ENCODE peak calls at places on chromosomes 4 and X, in six cellular contexts. One of them, this sample, is unnamed.

GRCh38 chr4:186137193-186137792 is 32.8 kb downstream of the FAM149A start:
- DNase-seq in hepatocyte: peak; percentile 30
- DNase-seq in CD8-positive, alpha-beta T cell: no peak
- DNase-seq in psoas muscle: no peak
- DNase-seq in neural crest cell: no peak
- DNase-seq in upper lobe of right lung: no peak
- DNase-seq in this sample: no peak

GRCh38 chr4:1727117-1728031 is 6.1 kb downstream of the TACC3 start:
- DNase-seq in neural crest cell: no peak
- DNase-seq in CD8-positive, alpha-beta T cell: no peak
- DNase-seq in upper lobe of right lung: peak; percentile 86
- DNase-seq in psoas muscle: peak; percentile 57
- DNase-seq in hepatocyte: no peak
- DNase-seq in this sample: no peak

GRCh38 chr4:3299538-3300197 is 6.8 kb downstream of the RGS12 start:
- DNase-seq in psoas muscle: no peak
- DNase-seq in neural crest cell: no peak
- DNase-seq in upper lobe of right lung: peak; percentile 41
- DNase-seq in CD8-positive, alpha-beta T cell: no peak
- DNase-seq in hepatocyte: no peak
- DNase-seq in this sample: no peak

GRCh38 chr4:101197350-101197749 is 150.0 kb downstream of the PPP3CA start:
- DNase-seq in neural crest cell: no peak
- DNase-seq in CD8-positive, alpha-beta T cell: no peak
- DNase-seq in hepatocyte: no peak
- DNase-seq in psoas muscle: no peak
- DNase-seq in upper lobe of right lung: no peak
- DNase-seq in this sample: no peak

GRCh38 chrX:24561121-24561520 is 86.0 kb downstream of the PCYT1B start:
- DNase-seq in upper lobe of right lung: no peak
- DNase-seq in psoas muscle: no peak
- DNase-seq in neural crest cell: no peak
- DNase-seq in hepatocyte: no peak
- DNase-seq in CD8-positive, alpha-beta T cell: no peak
- DNase-seq in this sample: no peak

GRCh38 chr4:128338634-128339355 is 51.2 kb upstream of the PGRMC2 start:
- DNase-seq in upper lobe of right lung: no peak
- DNase-seq in neural crest cell: no peak
- DNase-seq in psoas muscle: no peak
- DNase-seq in CD8-positive, alpha-beta T cell: no peak
- DNase-seq in hepatocyte: no peak
- DNase-seq in this sample: no peak

GRCh38 chrX:138886769-138887168 is 175.3 kb upstream of the FGF13 start:
- DNase-seq in psoas muscle: no peak
- DNase-seq in neural crest cell: no peak
- DNase-seq in CD8-positive, alpha-beta T cell: no peak
- DNase-seq in hepatocyte: peak; percentile 9
- DNase-seq in upper lobe of right lung: no peak
- DNase-seq in this sample: no peak

GRCh38 chrX:130825509-130825908 is 77.5 kb downstream of the ENOX2 start:
- DNase-seq in neural crest cell: no peak
- DNase-seq in upper lobe of right lung: no peak
- DNase-seq in hepatocyte: no peak
- DNase-seq in psoas muscle: no peak
- DNase-seq in CD8-positive, alpha-beta T cell: no peak
- DNase-seq in this sample: no peak

GRCh38 chr4:72357908-72358307 is 211.1 kb downstream of the ADAMTS3 start:
- DNase-seq in psoas muscle: no peak
- DNase-seq in CD8-positive, alpha-beta T cell: no peak
- DNase-seq in upper lobe of right lung: no peak
- DNase-seq in neural crest cell: no peak
- DNase-seq in hepatocyte: peak; percentile 5
- DNase-seq in this sample: no peak

GRCh38 chr4:17702666-17703065 is 78.8 kb downstream of the FAM184B start:
- DNase-seq in hepatocyte: peak; percentile 34
- DNase-seq in psoas muscle: no peak
- DNase-seq in upper lobe of right lung: no peak
- DNase-seq in CD8-positive, alpha-beta T cell: no peak
- DNase-seq in neural crest cell: no peak
- DNase-seq in this sample: no peak

GRCh38 chr4:181569553-181569952 is 673.6 kb upstream of the TENM3 start:
- DNase-seq in psoas muscle: no peak
- DNase-seq in hepatocyte: peak; percentile 45
- DNase-seq in CD8-positive, alpha-beta T cell: no peak
- DNase-seq in neural crest cell: no peak
- DNase-seq in upper lobe of right lung: no peak
- DNase-seq in this sample: no peak

GRCh38 chr4:37890501-37891220 is at the start of gene TBC1D1:
- DNase-seq in psoas muscle: peak; percentile 70
- DNase-seq in neural crest cell: no peak
- DNase-seq in upper lobe of right lung: peak; percentile 90
- DNase-seq in CD8-positive, alpha-beta T cell: peak; percentile 33
- DNase-seq in hepatocyte: peak; percentile 30
- DNase-seq in this sample: peak; percentile 19

GRCh38 chrX:110795645-110796510 is at the start of gene CHRDL1:
- DNase-seq in neural crest cell: peak; percentile 38
- DNase-seq in upper lobe of right lung: peak; percentile 69
- DNase-seq in hepatocyte: peak; percentile 31
- DNase-seq in CD8-positive, alpha-beta T cell: no peak
- DNase-seq in psoas muscle: peak; percentile 27
- DNase-seq in this sample: peak; percentile 51

GRCh38 chr4:168731006-168731636 is 234.3 kb downstream of the PALLD start:
- DNase-seq in upper lobe of right lung: no peak
- DNase-seq in psoas muscle: no peak
- DNase-seq in CD8-positive, alpha-beta T cell: no peak
- DNase-seq in hepatocyte: no peak
- DNase-seq in neural crest cell: no peak
- DNase-seq in this sample: no peak

GRCh38 chrX:129115104-129115503 is 408.2 kb downstream of the SMARCA1 start:
- DNase-seq in CD8-positive, alpha-beta T cell: no peak
- DNase-seq in psoas muscle: no peak
- DNase-seq in neural crest cell: peak; percentile 48
- DNase-seq in upper lobe of right lung: no peak
- DNase-seq in hepatocyte: peak; percentile 58
- DNase-seq in this sample: no peak

GRCh38 chr4:111464251-111465045 is 680.8 kb upstream of the FAM241A start:
- DNase-seq in CD8-positive, alpha-beta T cell: no peak
- DNase-seq in psoas muscle: no peak
- DNase-seq in neural crest cell: no peak
- DNase-seq in hepatocyte: no peak
- DNase-seq in upper lobe of right lung: no peak
- DNase-seq in this sample: no peak

GRCh38 chr4:103786593-103786992 is 66.8 kb upstream of the TACR3 start:
- DNase-seq in neural crest cell: no peak
- DNase-seq in upper lobe of right lung: no peak
- DNase-seq in psoas muscle: no peak
- DNase-seq in CD8-positive, alpha-beta T cell: no peak
- DNase-seq in hepatocyte: no peak
- DNase-seq in this sample: no peak

GRCh38 chr4:103787057-103787456 is 67.3 kb upstream of the TACR3 start:
- DNase-seq in upper lobe of right lung: no peak
- DNase-seq in hepatocyte: no peak
- DNase-seq in psoas muscle: no peak
- DNase-seq in neural crest cell: no peak
- DNase-seq in CD8-positive, alpha-beta T cell: no peak
- DNase-seq in this sample: no peak

DNA sequence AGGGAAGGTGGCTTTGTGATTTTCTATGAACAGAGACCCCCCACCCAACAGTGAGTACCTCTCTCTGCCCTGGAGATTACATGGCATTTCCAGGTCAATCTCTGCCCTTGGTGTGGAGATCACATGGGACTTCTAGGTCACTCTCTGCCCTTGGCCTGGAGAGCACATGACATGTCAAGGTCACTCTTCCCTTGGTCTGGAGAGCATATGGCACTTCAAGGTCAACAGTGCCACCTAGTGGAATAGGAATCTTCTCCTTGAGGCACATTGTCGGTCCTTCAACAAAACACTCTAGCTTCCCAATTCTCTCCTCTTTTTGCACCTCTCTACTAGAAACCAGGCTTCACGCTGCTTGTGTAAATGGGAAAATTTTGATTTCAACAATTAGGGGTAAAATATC is 66.2 kb upstream of the TACR3 start:
- DNase-seq in psoas muscle: no peak
- DNase-seq in upper lobe of right lung: no peak
- DNase-seq in neural crest cell: no peak
- DNase-seq in hepatocyte: peak; percentile 70
- DNase-seq in CD8-positive, alpha-beta T cell: no peak
- DNase-seq in this sample: no peak
- TF ChIP-seq CTCF in psoas muscle: peak; percentile 26
- TF ChIP-seq CTCF in upper lobe of right lung: peak; percentile 36
- TF ChIP-seq CTCF in neural crest cell: peak; percentile 64
- TF ChIP-seq CTCF in hepatocyte: peak; percentile 55
- TF ChIP-seq CTCF in CD8-positive, alpha-beta T cell: no peak
- TF ChIP-seq CTCF in this sample: peak; percentile 60

GRCh38 chrX:3815896-3816664 is 102.6 kb upstream of the PRKX start:
- DNase-seq in upper lobe of right lung: peak; percentile 74
- DNase-seq in neural crest cell: peak; percentile 51
- DNase-seq in psoas muscle: peak; percentile 55
- DNase-seq in CD8-positive, alpha-beta T cell: peak; percentile 51
- DNase-seq in hepatocyte: peak; percentile 65
- DNase-seq in this sample: peak; percentile 56

GRCh38 chrX:3807906-3808305 is 94.5 kb upstream of the PRKX start:
- DNase-seq in hepatocyte: no peak
- DNase-seq in neural crest cell: no peak
- DNase-seq in CD8-positive, alpha-beta T cell: no peak
- DNase-seq in psoas muscle: no peak
- DNase-seq in upper lobe of right lung: no peak
- DNase-seq in this sample: no peak

GRCh38 chrX:3806630-3807029 is 93.2 kb upstream of the PRKX start:
- DNase-seq in CD8-positive, alpha-beta T cell: no peak
- DNase-seq in hepatocyte: no peak
- DNase-seq in neural crest cell: no peak
- DNase-seq in psoas muscle: no peak
- DNase-seq in upper lobe of right lung: no peak
- DNase-seq in this sample: no peak

GRCh38 chrX:3811331-3812311 is 98.2 kb upstream of the PRKX start:
- DNase-seq in CD8-positive, alpha-beta T cell: peak; percentile 36
- DNase-seq in neural crest cell: no peak
- DNase-seq in psoas muscle: no peak
- DNase-seq in hepatocyte: peak; percentile 52
- DNase-seq in upper lobe of right lung: no peak
- DNase-seq in this sample: no peak
- TF ChIP-seq CTCF in CD8-positive, alpha-beta T cell: peak; percentile 57
- TF ChIP-seq CTCF in neural crest cell: peak; percentile 79
- TF ChIP-seq CTCF in psoas muscle: peak; percentile 47
- TF ChIP-seq CTCF in hepatocyte: peak; percentile 58
- TF ChIP-seq CTCF in upper lobe of right lung: peak; percentile 52
- TF ChIP-seq CTCF in this sample: peak; percentile 62

GRCh38 chrX:102950908-102951866 is 14.1 kb downstream of the RAB40AL start:
- DNase-seq in neural crest cell: peak; percentile 62
- DNase-seq in hepatocyte: peak; percentile 42
- DNase-seq in upper lobe of right lung: no peak
- DNase-seq in psoas muscle: peak; percentile 15
- DNase-seq in CD8-positive, alpha-beta T cell: peak; percentile 56
- DNase-seq in this sample: peak; percentile 44
- TF ChIP-seq CTCF in neural crest cell: peak; percentile 66
- TF ChIP-seq CTCF in hepatocyte: peak; percentile 53
- TF ChIP-seq CTCF in upper lobe of right lung: peak; percentile 58
- TF ChIP-seq CTCF in psoas muscle: peak; percentile 47
- TF ChIP-seq CTCF in CD8-positive, alpha-beta T cell: peak; percentile 66
- TF ChIP-seq CTCF in this sample: peak; percentile 65

GRCh38 chrX:95762716-95763115 is 921.9 kb upstream of the DIAPH2 start:
- DNase-seq in hepatocyte: peak; percentile 4
- DNase-seq in neural crest cell: no peak
- DNase-seq in CD8-positive, alpha-beta T cell: no peak
- DNase-seq in upper lobe of right lung: no peak
- DNase-seq in psoas muscle: no peak
- DNase-seq in this sample: no peak
- TF ChIP-seq CTCF in hepatocyte: peak; percentile 33
- TF ChIP-seq CTCF in neural crest cell: peak; percentile 39
- TF ChIP-seq CTCF in CD8-positive, alpha-beta T cell: no peak
- TF ChIP-seq CTCF in upper lobe of right lung: no peak
- TF ChIP-seq CTCF in psoas muscle: no peak
- TF ChIP-seq CTCF in this sample: peak; percentile 38

GRCh38 chr4:67892905-67893304 is 9.1 kb upstream of the TMPRSS11D start:
- DNase-seq in psoas muscle: no peak
- DNase-seq in hepatocyte: no peak
- DNase-seq in neural crest cell: no peak
- DNase-seq in upper lobe of right lung: no peak
- DNase-seq in CD8-positive, alpha-beta T cell: no peak
- DNase-seq in this sample: no peak
- TF ChIP-seq CTCF in psoas muscle: no peak
- TF ChIP-seq CTCF in hepatocyte: no peak
- TF ChIP-seq CTCF in neural crest cell: no peak
- TF ChIP-seq CTCF in upper lobe of right lung: no peak
- TF ChIP-seq CTCF in CD8-positive, alpha-beta T cell: no peak
- TF ChIP-seq CTCF in this sample: peak; percentile 22

GRCh38 chr4:88356771-88357170 is 21.9 kb upstream of the HERC6 start:
- DNase-seq in CD8-positive, alpha-beta T cell: no peak
- DNase-seq in hepatocyte: no peak
- DNase-seq in psoas muscle: no peak
- DNase-seq in upper lobe of right lung: no peak
- DNase-seq in neural crest cell: no peak
- DNase-seq in this sample: no peak

GRCh38 chr4:88353324-88353723 is 25.3 kb upstream of the HERC6 start:
- DNase-seq in neural crest cell: no peak
- DNase-seq in psoas muscle: no peak
- DNase-seq in upper lobe of right lung: no peak
- DNase-seq in CD8-positive, alpha-beta T cell: no peak
- DNase-seq in hepatocyte: no peak
- DNase-seq in this sample: no peak

GRCh38 chr4:88357262-88357661 is 21.4 kb upstream of the HERC6 start:
- DNase-seq in hepatocyte: no peak
- DNase-seq in CD8-positive, alpha-beta T cell: no peak
- DNase-seq in upper lobe of right lung: no peak
- DNase-seq in psoas muscle: no peak
- DNase-seq in neural crest cell: no peak
- DNase-seq in this sample: no peak

GRCh38 chr4:88350786-88351185 is 27.9 kb upstream of the HERC6 start:
- DNase-seq in CD8-positive, alpha-beta T cell: no peak
- DNase-seq in upper lobe of right lung: no peak
- DNase-seq in hepatocyte: no peak
- DNase-seq in psoas muscle: no peak
- DNase-seq in neural crest cell: no peak
- DNase-seq in this sample: no peak

GRCh38 chr4:88352062-88352461 is 26.6 kb upstream of the HERC6 start:
- DNase-seq in CD8-positive, alpha-beta T cell: no peak
- DNase-seq in neural crest cell: no peak
- DNase-seq in upper lobe of right lung: no peak
- DNase-seq in psoas muscle: no peak
- DNase-seq in hepatocyte: no peak
- DNase-seq in this sample: no peak
- TF ChIP-seq CTCF in CD8-positive, alpha-beta T cell: no peak
- TF ChIP-seq CTCF in neural crest cell: no peak
- TF ChIP-seq CTCF in upper lobe of right lung: peak; percentile 8
- TF ChIP-seq CTCF in psoas muscle: no peak
- TF ChIP-seq CTCF in hepatocyte: no peak
- TF ChIP-seq CTCF in this sample: no peak

This sample was measured in progenitor cell of endocrine pancreas.